ENCODE peak calls at places on chromosomes 16 and 17, in seven cellular contexts. One of them, this sample, is unnamed.

GRCh38 chr17:9942885-9943284 is 37.8 kb upstream of the RCVRN start:
- DNase-seq in AML-193: no peak
- DNase-seq in iris pigment epithelial cell: no peak
- DNase-seq in CD4-positive, alpha-beta T cell: no peak
- DNase-seq in activated CD4-positive, CD25-positive, alpha-beta regulatory T cell: no peak
- DNase-seq in GM04503: no peak
- DNase-seq in HFFc6: no peak
- DNase-seq in this sample: no peak

GRCh38 chr17:77441130-77441920 is 300.6 kb downstream of the SEC14L1 start:
- DNase-seq in AML-193: peak
- DNase-seq in iris pigment epithelial cell: no peak
- DNase-seq in CD4-positive, alpha-beta T cell: peak
- DNase-seq in activated CD4-positive, CD25-positive, alpha-beta regulatory T cell: peak
- DNase-seq in GM04503: no peak
- DNase-seq in HFFc6: no peak
- DNase-seq in this sample: no peak

GRCh38 chr17:58096892-58097291 is 13.7 kb downstream of the DYNLL2 start:
- DNase-seq in AML-193: no peak
- DNase-seq in iris pigment epithelial cell: no peak
- DNase-seq in CD4-positive, alpha-beta T cell: no peak
- DNase-seq in activated CD4-positive, CD25-positive, alpha-beta regulatory T cell: no peak
- DNase-seq in GM04503: no peak
- DNase-seq in HFFc6: peak
- DNase-seq in this sample: no peak

GRCh38 chr16:75198135-75198600 is 8.8 kb downstream of the CTRB2 start:
- DNase-seq in AML-193: no peak
- DNase-seq in iris pigment epithelial cell: peak
- DNase-seq in CD4-positive, alpha-beta T cell: no peak
- DNase-seq in activated CD4-positive, CD25-positive, alpha-beta regulatory T cell: no peak
- DNase-seq in GM04503: peak
- DNase-seq in HFFc6: no peak
- DNase-seq in this sample: peak

GRCh38 chr17:32302860-32303649 is 37.4 kb downstream of the RHBDL3 start:
- DNase-seq in AML-193: no peak
- DNase-seq in iris pigment epithelial cell: no peak
- DNase-seq in CD4-positive, alpha-beta T cell: no peak
- DNase-seq in activated CD4-positive, CD25-positive, alpha-beta regulatory T cell: no peak
- DNase-seq in GM04503: no peak
- DNase-seq in HFFc6: no peak
- DNase-seq in this sample: no peak

GRCh38 chr16:17237350-17237944 is 233.3 kb downstream of the XYLT1 start:
- DNase-seq in AML-193: no peak
- DNase-seq in iris pigment epithelial cell: no peak
- DNase-seq in CD4-positive, alpha-beta T cell: no peak
- DNase-seq in activated CD4-positive, CD25-positive, alpha-beta regulatory T cell: no peak
- DNase-seq in GM04503: no peak
- DNase-seq in HFFc6: no peak
- DNase-seq in this sample: no peak

GRCh38 chr16:66503030-66503429 is 46.9 kb downstream of the TK2 start:
- DNase-seq in AML-193: no peak
- DNase-seq in iris pigment epithelial cell: no peak
- DNase-seq in CD4-positive, alpha-beta T cell: no peak
- DNase-seq in activated CD4-positive, CD25-positive, alpha-beta regulatory T cell: no peak
- DNase-seq in GM04503: no peak
- DNase-seq in HFFc6: no peak
- DNase-seq in this sample: no peak

GRCh38 chr16:84929421-84930297 is 81.7 kb downstream of the ZDHHC7 start:
- DNase-seq in AML-193: no peak
- DNase-seq in iris pigment epithelial cell: no peak
- DNase-seq in CD4-positive, alpha-beta T cell: no peak
- DNase-seq in activated CD4-positive, CD25-positive, alpha-beta regulatory T cell: no peak
- DNase-seq in GM04503: no peak
- DNase-seq in HFFc6: no peak
- DNase-seq in this sample: no peak

GRCh38 chr16:89737341-89738071 is 16.2 kb downstream of the ZNF276 start:
- DNase-seq in AML-193: no peak
- DNase-seq in iris pigment epithelial cell: no peak
- DNase-seq in CD4-positive, alpha-beta T cell: peak
- DNase-seq in activated CD4-positive, CD25-positive, alpha-beta regulatory T cell: no peak
- DNase-seq in GM04503: no peak
- DNase-seq in HFFc6: no peak
- DNase-seq in this sample: no peak

GRCh38 chr16:58515871-58516767 is 802 bp downstream of the SETD6 start:
- DNase-seq in AML-193: peak
- DNase-seq in iris pigment epithelial cell: peak
- DNase-seq in CD4-positive, alpha-beta T cell: peak
- DNase-seq in activated CD4-positive, CD25-positive, alpha-beta regulatory T cell: peak
- DNase-seq in GM04503: no peak
- DNase-seq in HFFc6: no peak
- DNase-seq in this sample: no peak

GRCh38 chr16:53433930-53434435 is 288 bp upstream of the RBL2 start:
- DNase-seq in AML-193: peak
- DNase-seq in iris pigment epithelial cell: peak
- DNase-seq in CD4-positive, alpha-beta T cell: no peak
- DNase-seq in activated CD4-positive, CD25-positive, alpha-beta regulatory T cell: no peak
- DNase-seq in GM04503: no peak
- DNase-seq in HFFc6: no peak
- DNase-seq in this sample: no peak

GRCh38 chr16:10824111-10824893 is 5.7 kb upstream of the TVP23A start:
- DNase-seq in AML-193: no peak
- DNase-seq in iris pigment epithelial cell: no peak
- DNase-seq in CD4-positive, alpha-beta T cell: no peak
- DNase-seq in activated CD4-positive, CD25-positive, alpha-beta regulatory T cell: no peak
- DNase-seq in GM04503: no peak
- DNase-seq in HFFc6: no peak
- DNase-seq in this sample: no peak

GRCh38 chr16:51408357-51408756 is 257.3 kb upstream of the SALL1 start:
- DNase-seq in AML-193: no peak
- DNase-seq in iris pigment epithelial cell: peak
- DNase-seq in CD4-positive, alpha-beta T cell: no peak
- DNase-seq in activated CD4-positive, CD25-positive, alpha-beta regulatory T cell: no peak
- DNase-seq in GM04503: no peak
- DNase-seq in HFFc6: peak
- DNase-seq in this sample: no peak

GRCh38 chr16:89410794-89411309 is 79.5 kb downstream of the ANKRD11 start:
- DNase-seq in AML-193: no peak
- DNase-seq in iris pigment epithelial cell: peak
- DNase-seq in CD4-positive, alpha-beta T cell: no peak
- DNase-seq in activated CD4-positive, CD25-positive, alpha-beta regulatory T cell: no peak
- DNase-seq in GM04503: peak
- DNase-seq in HFFc6: peak
- DNase-seq in this sample: peak

GRCh38 chr17:3965123-3965800 is 1.0 kb upstream of the ATP2A3 start:
- DNase-seq in AML-193: peak
- DNase-seq in iris pigment epithelial cell: peak
- DNase-seq in CD4-positive, alpha-beta T cell: peak
- DNase-seq in activated CD4-positive, CD25-positive, alpha-beta regulatory T cell: peak
- DNase-seq in GM04503: no peak
- DNase-seq in HFFc6: no peak
- DNase-seq in this sample: no peak

GRCh38 chr16:48330133-48330846 is 54.9 kb downstream of the SIAH1 start:
- DNase-seq in AML-193: no peak
- DNase-seq in iris pigment epithelial cell: peak
- DNase-seq in CD4-positive, alpha-beta T cell: no peak
- DNase-seq in activated CD4-positive, CD25-positive, alpha-beta regulatory T cell: no peak
- DNase-seq in GM04503: no peak
- DNase-seq in HFFc6: no peak
- DNase-seq in this sample: no peak

GRCh38 chr17:77423589-77424451 is 283.1 kb downstream of the SEC14L1 start:
- DNase-seq in AML-193: no peak
- DNase-seq in iris pigment epithelial cell: peak
- DNase-seq in CD4-positive, alpha-beta T cell: no peak
- DNase-seq in activated CD4-positive, CD25-positive, alpha-beta regulatory T cell: no peak
- DNase-seq in GM04503: peak
- DNase-seq in HFFc6: peak
- DNase-seq in this sample: peak

GRCh38 chr16:47905771-47906170 is 250.0 kb downstream of the ABCC12 start:
- DNase-seq in AML-193: no peak
- DNase-seq in iris pigment epithelial cell: peak
- DNase-seq in CD4-positive, alpha-beta T cell: no peak
- DNase-seq in activated CD4-positive, CD25-positive, alpha-beta regulatory T cell: no peak
- DNase-seq in GM04503: no peak
- DNase-seq in HFFc6: peak
- DNase-seq in this sample: no peak

GRCh38 chr17:596763-597644 is 117.6 kb downstream of the VPS53 start:
- DNase-seq in AML-193: no peak
- DNase-seq in iris pigment epithelial cell: peak
- DNase-seq in CD4-positive, alpha-beta T cell: no peak
- DNase-seq in activated CD4-positive, CD25-positive, alpha-beta regulatory T cell: no peak
- DNase-seq in GM04503: no peak
- DNase-seq in HFFc6: peak
- DNase-seq in this sample: no peak

GRCh38 chr17:74272731-74273201 is 1.3 kb upstream of the DNAI2 start:
- DNase-seq in AML-193: no peak
- DNase-seq in iris pigment epithelial cell: no peak
- DNase-seq in CD4-positive, alpha-beta T cell: no peak
- DNase-seq in activated CD4-positive, CD25-positive, alpha-beta regulatory T cell: no peak
- DNase-seq in GM04503: no peak
- DNase-seq in HFFc6: no peak
- DNase-seq in this sample: no peak

GRCh38 chr16:27902551-27902950 is 161.0 kb downstream of the GSG1L start:
- DNase-seq in AML-193: no peak
- DNase-seq in iris pigment epithelial cell: no peak
- DNase-seq in CD4-positive, alpha-beta T cell: no peak
- DNase-seq in activated CD4-positive, CD25-positive, alpha-beta regulatory T cell: no peak
- DNase-seq in GM04503: no peak
- DNase-seq in HFFc6: no peak
- DNase-seq in this sample: no peak

GRCh38 chr16:67302882-67303434 is 23.6 kb downstream of the KCTD19 start:
- DNase-seq in AML-193: no peak
- DNase-seq in iris pigment epithelial cell: no peak
- DNase-seq in CD4-positive, alpha-beta T cell: no peak
- DNase-seq in activated CD4-positive, CD25-positive, alpha-beta regulatory T cell: no peak
- DNase-seq in GM04503: no peak
- DNase-seq in HFFc6: no peak
- DNase-seq in this sample: no peak

GRCh38 chr16:83215417-83216001 is 588.7 kb downstream of the CDH13 start:
- DNase-seq in AML-193: peak
- DNase-seq in iris pigment epithelial cell: peak
- DNase-seq in CD4-positive, alpha-beta T cell: peak
- DNase-seq in activated CD4-positive, CD25-positive, alpha-beta regulatory T cell: no peak
- DNase-seq in GM04503: no peak
- DNase-seq in HFFc6: peak
- DNase-seq in this sample: no peak

GRCh38 chr17:2874211-2874686 is 78.0 kb downstream of the RAP1GAP2 start:
- DNase-seq in AML-193: no peak
- DNase-seq in iris pigment epithelial cell: no peak
- DNase-seq in CD4-positive, alpha-beta T cell: no peak
- DNase-seq in activated CD4-positive, CD25-positive, alpha-beta regulatory T cell: no peak
- DNase-seq in GM04503: no peak
- DNase-seq in HFFc6: no peak
- DNase-seq in this sample: no peak

GRCh38 chr17:4229627-4230026 is 34.2 kb downstream of the ANKFY1 start:
- DNase-seq in AML-193: no peak
- DNase-seq in iris pigment epithelial cell: peak
- DNase-seq in CD4-positive, alpha-beta T cell: no peak
- DNase-seq in activated CD4-positive, CD25-positive, alpha-beta regulatory T cell: no peak
- DNase-seq in GM04503: peak
- DNase-seq in HFFc6: peak
- DNase-seq in this sample: peak

GRCh38 chr16:14455577-14455976 is 174.5 kb downstream of the PARN start:
- DNase-seq in AML-193: no peak
- DNase-seq in iris pigment epithelial cell: peak
- DNase-seq in CD4-positive, alpha-beta T cell: no peak
- DNase-seq in activated CD4-positive, CD25-positive, alpha-beta regulatory T cell: no peak
- DNase-seq in GM04503: peak
- DNase-seq in HFFc6: peak
- DNase-seq in this sample: no peak

GRCh38 chr16:4900750-4901149 is 36.2 kb downstream of the PPL start:
- DNase-seq in AML-193: no peak
- DNase-seq in iris pigment epithelial cell: no peak
- DNase-seq in CD4-positive, alpha-beta T cell: no peak
- DNase-seq in activated CD4-positive, CD25-positive, alpha-beta regulatory T cell: no peak
- DNase-seq in GM04503: no peak
- DNase-seq in HFFc6: no peak
- DNase-seq in this sample: no peak

GRCh38 chr17:57484081-57484666 is 227.9 kb downstream of the MSI2 start:
- DNase-seq in AML-193: no peak
- DNase-seq in iris pigment epithelial cell: peak
- DNase-seq in CD4-positive, alpha-beta T cell: no peak
- DNase-seq in activated CD4-positive, CD25-positive, alpha-beta regulatory T cell: no peak
- DNase-seq in GM04503: peak
- DNase-seq in HFFc6: peak
- DNase-seq in this sample: peak

GRCh38 chr17:78572277-78573205 is 4.7 kb downstream of the DNAH17 start:
- DNase-seq in AML-193: no peak
- DNase-seq in iris pigment epithelial cell: no peak
- DNase-seq in CD4-positive, alpha-beta T cell: no peak
- DNase-seq in activated CD4-positive, CD25-positive, alpha-beta regulatory T cell: no peak
- DNase-seq in GM04503: no peak
- DNase-seq in HFFc6: no peak
- DNase-seq in this sample: no peak

GRCh38 chr17:29263916-29264315 is 17.3 kb downstream of the CRYBA1 start:
- DNase-seq in AML-193: no peak
- DNase-seq in iris pigment epithelial cell: no peak
- DNase-seq in CD4-positive, alpha-beta T cell: no peak
- DNase-seq in activated CD4-positive, CD25-positive, alpha-beta regulatory T cell: no peak
- DNase-seq in GM04503: no peak
- DNase-seq in HFFc6: no peak
- DNase-seq in this sample: no peak

GRCh38 chr17:65987988-65988387 is 203.9 kb downstream of the CEP112 start:
- DNase-seq in AML-193: peak
- DNase-seq in iris pigment epithelial cell: peak
- DNase-seq in CD4-positive, alpha-beta T cell: no peak
- DNase-seq in activated CD4-positive, CD25-positive, alpha-beta regulatory T cell: no peak
- DNase-seq in GM04503: no peak
- DNase-seq in HFFc6: peak
- DNase-seq in this sample: peak

GRCh38 chr17:81244358-81245023 is 5.4 kb downstream of the NDUFAF8 start:
- DNase-seq in AML-193: no peak
- DNase-seq in iris pigment epithelial cell: no peak
- DNase-seq in CD4-positive, alpha-beta T cell: no peak
- DNase-seq in activated CD4-positive, CD25-positive, alpha-beta regulatory T cell: no peak
- DNase-seq in GM04503: no peak
- DNase-seq in HFFc6: no peak
- DNase-seq in this sample: no peak

GRCh38 chr16:11349599-11350276 is 4.5 kb downstream of the RMI2 start:
- DNase-seq in AML-193: peak
- DNase-seq in iris pigment epithelial cell: peak
- DNase-seq in CD4-positive, alpha-beta T cell: no peak
- DNase-seq in activated CD4-positive, CD25-positive, alpha-beta regulatory T cell: no peak
- DNase-seq in GM04503: peak
- DNase-seq in HFFc6: peak
- DNase-seq in this sample: no peak

GRCh38 chr17:68777856-68778694 is 176.9 kb upstream of the FAM20A start:
- DNase-seq in AML-193: no peak
- DNase-seq in iris pigment epithelial cell: no peak
- DNase-seq in CD4-positive, alpha-beta T cell: no peak
- DNase-seq in activated CD4-positive, CD25-positive, alpha-beta regulatory T cell: no peak
- DNase-seq in GM04503: no peak
- DNase-seq in HFFc6: no peak
- DNase-seq in this sample: no peak

GRCh38 chr17:18966831-18967624 is 15.1 kb downstream of the SLC5A10 start:
- DNase-seq in AML-193: no peak
- DNase-seq in iris pigment epithelial cell: peak
- DNase-seq in CD4-positive, alpha-beta T cell: no peak
- DNase-seq in activated CD4-positive, CD25-positive, alpha-beta regulatory T cell: no peak
- DNase-seq in GM04503: no peak
- DNase-seq in HFFc6: peak
- DNase-seq in this sample: no peak

GRCh38 chr17:2436516-2436915 is 35.7 kb upstream of the MNT start:
- DNase-seq in AML-193: no peak
- DNase-seq in iris pigment epithelial cell: no peak
- DNase-seq in CD4-positive, alpha-beta T cell: no peak
- DNase-seq in activated CD4-positive, CD25-positive, alpha-beta regulatory T cell: no peak
- DNase-seq in GM04503: no peak
- DNase-seq in HFFc6: no peak
- DNase-seq in this sample: no peak

GRCh38 chr17:82187500-82187899 is 25.1 kb downstream of the CCDC57 start:
- DNase-seq in AML-193: no peak
- DNase-seq in iris pigment epithelial cell: no peak
- DNase-seq in CD4-positive, alpha-beta T cell: no peak
- DNase-seq in activated CD4-positive, CD25-positive, alpha-beta regulatory T cell: no peak
- DNase-seq in GM04503: no peak
- DNase-seq in HFFc6: no peak
- DNase-seq in this sample: no peak

GRCh38 chr17:7479389-7480192 is at the start of gene ZBTB4:
- DNase-seq in AML-193: no peak
- DNase-seq in iris pigment epithelial cell: peak
- DNase-seq in CD4-positive, alpha-beta T cell: peak
- DNase-seq in activated CD4-positive, CD25-positive, alpha-beta regulatory T cell: peak
- DNase-seq in GM04503: no peak
- DNase-seq in HFFc6: peak
- DNase-seq in this sample: no peak

This sample was measured in AG09309.